ENCODE peak calls at places on chromosome 20, in seven cellular contexts. C, S, D, Y, P, I and W are unnamed samples. For H3K9me3, the result is how much of the 10 kb centered on the place peaks cover.

GRCh38 chr20:45933231-45934045 is 1.0 kb upstream of the PCIF1 start:
- DNase-seq in C (peak), S (peak), D (peak), Y (peak), P (peak), I (peak), W (peak)

GRCh38 chr20:50305636-50306477 is 115.2 kb downstream of the CEBPB start:
- DNase-seq in C (peak), S (no peak), D (peak), Y (peak), P (peak), I (peak), W (no peak)

GRCh38 chr20:64053841-64054661 is 4.6 kb upstream of the SOX18 start:
- DNase-seq in C (no peak), S (peak), D (peak), Y (no peak), P (peak), I (no peak), W (no peak)

GRCh38 chr20:18031050-18031449 is 26.7 kb downstream of the OVOL2 start:
- DNase-seq in C (no peak), S (no peak), D (peak), Y (no peak), P (no peak), I (no peak), W (no peak)

GRCh38 chr20:3041818-3042504 is 1.5 kb upstream of the GNRH2 start:
- DNase-seq in C (no peak), S (no peak), D (no peak), Y (no peak), P (no peak), I (no peak), W (no peak)

GRCh38 chr20:32648761-32649615 is 24.8 kb downstream of the C20orf203 start:
- DNase-seq in C (no peak), S (no peak), D (no peak), Y (peak), P (no peak), I (peak), W (no peak)

GRCh38 chr20:45987108-45987780 is 15.2 kb upstream of the ZNF335 start:
- DNase-seq in C (peak), S (peak), D (peak), Y (peak), P (peak), I (peak), W (peak)

GRCh38 chr20:25313608-25314007 is 65.7 kb downstream of the PYGB start:
- DNase-seq in C (no peak), S (no peak), D (no peak), Y (no peak), P (no peak), I (no peak), W (no peak)

GRCh38 chr20:5667703-5668528 is 82.3 kb upstream of the SHLD1 start:
- DNase-seq in C (no peak), S (no peak), D (no peak), Y (no peak), P (no peak), I (peak), W (no peak)

GRCh38 chr20:22807646-22808045 is 223.3 kb upstream of the FOXA2 start:
- DNase-seq in C (no peak), S (no peak), D (no peak), Y (no peak), P (no peak), I (no peak), W (no peak)

GRCh38 chr20:14929388-14929787 is 592.0 kb upstream of the FLRT3 start:
- DNase-seq in C (no peak), S (no peak), D (no peak), Y (no peak), P (no peak), I (no peak), W (no peak)

DNA sequence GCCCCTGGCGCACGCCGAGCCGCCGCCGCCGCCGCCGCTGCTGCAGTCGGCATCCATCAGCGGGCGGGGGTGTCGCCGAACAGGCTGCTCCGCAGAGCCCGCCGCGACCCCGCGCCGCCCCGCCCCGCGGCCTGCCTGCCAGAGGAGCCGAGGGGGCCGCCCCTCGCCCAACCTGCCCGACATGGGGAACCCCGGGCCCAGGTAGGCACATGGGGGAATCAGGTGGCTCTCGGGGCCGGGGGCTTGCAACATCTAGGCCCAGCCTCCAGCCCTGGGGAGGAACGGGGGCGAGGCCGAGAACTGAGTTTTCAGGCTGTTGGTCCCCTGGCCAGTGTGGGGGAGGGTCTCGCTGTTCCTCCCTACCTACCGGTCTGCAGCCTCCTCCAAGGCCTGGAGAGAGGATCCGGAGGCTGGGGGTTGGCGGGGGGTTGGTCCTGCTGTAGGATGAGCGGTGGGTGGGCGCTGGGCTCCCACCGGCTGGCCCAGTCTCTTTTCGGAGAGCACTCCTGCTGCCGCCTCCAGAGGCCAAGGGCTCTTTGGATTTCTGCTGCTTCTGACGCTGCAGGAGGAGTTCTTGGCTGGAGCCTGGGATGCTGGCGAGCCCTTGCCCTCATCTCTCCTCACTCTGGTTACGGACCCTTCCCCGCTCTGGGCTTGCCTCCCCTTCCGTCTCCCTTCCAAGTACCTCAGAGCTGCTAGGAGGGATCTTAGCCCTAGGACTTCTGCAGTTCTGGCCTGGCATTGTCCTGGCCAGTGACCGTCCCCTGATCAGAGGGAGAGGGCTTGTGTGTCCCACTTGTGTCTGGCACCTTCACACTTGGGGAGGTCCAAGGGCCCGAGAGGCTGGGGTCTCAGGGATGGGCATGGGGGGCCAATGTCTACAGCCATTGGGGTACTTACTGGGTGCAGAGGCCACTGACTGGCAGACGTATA is at the start of gene EPB41L1:
- DNase-seq in C (peak), S (peak), D (peak), Y (peak), P (no peak), I (peak), W (no peak)
- H3K4me3 ChIP-seq in C (peak), S (peak), D (peak), Y (peak), P (peak), I (peak), W (no peak)

GRCh38 chr20:517221-517620 is 26.4 kb downstream of the CSNK2A1 start:
- DNase-seq in C (no peak), S (no peak), D (no peak), Y (no peak), P (no peak), I (no peak), W (no peak)

GRCh38 chr20:515696-516095 is 27.9 kb downstream of the CSNK2A1 start:
- DNase-seq in C (no peak), S (no peak), D (no peak), Y (no peak), P (no peak), I (no peak), W (no peak)

GRCh38 chr20:521860-522259 is 21.7 kb downstream of the CSNK2A1 start:
- DNase-seq in C (no peak), S (no peak), D (no peak), Y (no peak), P (no peak), I (no peak), W (no peak)

DNA sequence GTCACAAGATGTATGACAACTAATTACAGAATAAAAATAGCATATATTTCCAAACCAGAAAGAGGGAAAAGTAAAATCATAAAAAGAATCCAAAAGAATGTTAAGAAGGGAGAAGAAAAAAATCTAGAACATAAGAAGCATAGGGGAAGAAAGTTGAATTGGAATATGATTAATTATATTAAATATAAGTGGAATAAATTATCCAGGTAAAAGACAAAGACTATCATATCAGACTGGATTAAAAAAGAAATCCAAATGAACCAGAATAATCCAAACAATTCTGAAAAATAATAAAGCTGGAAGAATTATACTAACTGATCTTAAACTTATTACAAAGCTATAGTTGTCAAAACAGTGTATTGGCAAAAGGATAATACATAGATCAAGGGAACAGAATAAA is 23.6 kb downstream of the CSNK2A1 start:
- DNase-seq in C (no peak), S (no peak), D (no peak), Y (no peak), P (no peak), I (no peak), W (no peak)
- H3K9me3 ChIP-seq in C (under half), S (under half), D (under half), Y (under half), P (under half), I (under half), W (under half)

GRCh38 chr20:20755674-20756319 is 43.4 kb upstream of the RALGAPA2 start:
- DNase-seq in C (no peak), S (no peak), D (no peak), Y (no peak), P (no peak), I (no peak), W (no peak)
- H3K27ac ChIP-seq in C (no peak), S (no peak), D (no peak), Y (no peak), P (no peak), I (no peak), W (no peak)

GRCh38 chr20:8213270-8213669 is 81.2 kb downstream of the PLCB1 start:
- DNase-seq in C (no peak), S (no peak), D (no peak), Y (no peak), P (no peak), I (no peak), W (no peak)
- H3K4me3 ChIP-seq in C (no peak), S (no peak), D (no peak), Y (no peak), P (no peak), I (no peak), W (no peak)

GRCh38 chr20:62112368-62112767 is 9.9 kb upstream of the LSM14B start:
- DNase-seq in C (no peak), S (no peak), D (no peak), Y (no peak), P (no peak), I (no peak), W (no peak)
- H3K9me3 ChIP-seq in C (under half), S (under half), D (under half), Y (half or more), P (under half), I (under half), W (under half)

GRCh38 chr20:57482148-57482547 is 42.8 kb downstream of the CTCFL start:
- DNase-seq in C (no peak), S (no peak), D (no peak), Y (no peak), P (no peak), I (no peak), W (no peak)
- H3K27ac ChIP-seq in C (no peak), S (no peak), D (no peak), Y (no peak), P (no peak), I (no peak), W (no peak)

DNA sequence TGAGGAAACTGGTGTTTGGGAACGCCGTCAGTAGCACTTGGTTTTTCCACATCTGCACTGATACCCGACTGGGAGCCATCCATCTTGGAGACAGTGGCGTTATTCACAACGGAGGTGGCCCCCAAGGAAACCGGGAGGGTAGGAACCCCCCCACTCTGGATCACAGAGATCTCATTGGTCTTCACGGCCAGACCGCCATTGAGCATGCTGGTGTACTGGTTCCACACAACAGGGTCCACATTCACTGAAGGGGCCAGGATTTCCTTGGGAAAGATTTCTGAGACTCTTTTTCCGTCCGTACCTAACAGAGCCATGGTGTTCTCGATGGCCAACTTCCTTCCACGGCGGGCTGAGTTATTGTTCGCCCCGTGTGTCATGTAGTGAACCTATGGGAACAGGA is 16.1 kb upstream of the ATP9A start:
- DNase-seq in C (no peak), S (no peak), D (no peak), Y (no peak), P (no peak), I (no peak), W (no peak)
- H3K4me3 ChIP-seq in C (no peak), S (no peak), D (no peak), Y (no peak), P (no peak), I (no peak), W (no peak)

GRCh38 chr20:56268536-56268935 is 20.0 kb downstream of the MC3R start:
- DNase-seq in C (no peak), S (no peak), D (no peak), Y (no peak), P (no peak), I (no peak), W (no peak)
- H3K9me3 ChIP-seq in C (under half), S (under half), D (under half), Y (under half), P (under half), I (under half), W (under half)

GRCh38 chr20:20391766-20392165 is 23.9 kb downstream of the INSM1 start:
- DNase-seq in C (no peak), S (no peak), D (peak), Y (no peak), P (no peak), I (no peak), W (no peak)

GRCh38 chr20:20393770-20394169 is 25.9 kb downstream of the INSM1 start:
- DNase-seq in C (no peak), S (no peak), D (no peak), Y (no peak), P (no peak), I (no peak), W (no peak)

GRCh38 chr20:20391115-20391514 is 23.2 kb downstream of the INSM1 start:
- DNase-seq in C (no peak), S (no peak), D (no peak), Y (no peak), P (no peak), I (no peak), W (no peak)

GRCh38 chr20:20393207-20393606 is 25.3 kb downstream of the INSM1 start:
- DNase-seq in C (no peak), S (no peak), D (no peak), Y (no peak), P (no peak), I (peak), W (no peak)

GRCh38 chr20:20390393-20390792 is 22.5 kb downstream of the INSM1 start:
- DNase-seq in C (no peak), S (no peak), D (no peak), Y (no peak), P (no peak), I (no peak), W (no peak)
- H3K27ac ChIP-seq in C (no peak), S (no peak), D (no peak), Y (no peak), P (no peak), I (no peak), W (no peak)